ENCODE peak calls at places on chromosomes 13 and 19, in six cellular contexts. X is body of pancreas, L is fibroblast of lung, R is heart left ventricle, Q is BE2C, B is mucosa of descending colon. Y is an unnamed sample.

GRCh38 chr19:5317321-5317720 is 23.3 kb downstream of the PTPRS start:
- DNase-seq in X (no peak), L (no peak), R (no peak), Q (no peak), B (no peak), Y (no peak)

GRCh38 chr13:49933511-49933910 is 2.6 kb downstream of the SPRYD7 start:
- DNase-seq in X (no peak), L (peak; percentile 59), R (no peak), Q (no peak), B (no peak), Y (no peak)

GRCh38 chr13:27194209-27194608 is 22.6 kb upstream of the USP12 start:
- DNase-seq in X (no peak), L (no peak), R (no peak), Q (no peak), B (no peak), Y (no peak)

GRCh38 chr13:62040806-62041205 is 625.2 kb upstream of the PCDH20 start:
- DNase-seq in X (no peak), L (no peak), R (no peak), Q (no peak), B (no peak), Y (no peak)

GRCh38 chr19:48735031-48735615 is 5.3 kb downstream of the RASIP1 start:
- DNase-seq in X (no peak), L (peak; percentile 38), R (no peak), Q (no peak), B (peak; percentile 55), Y (no peak)

GRCh38 chr13:102441085-102441484 is 39.2 kb upstream of the FGF14 start:
- DNase-seq in X (no peak), L (no peak), R (no peak), Q (no peak), B (no peak), Y (no peak)

GRCh38 chr13:43307921-43308433 is 284.6 kb downstream of the DNAJC15 start:
- DNase-seq in X (peak; percentile 85), L (peak; percentile 77), R (peak; percentile 93), Q (peak; percentile 97), B (peak; percentile 71), Y (peak; percentile 87)

GRCh38 chr19:34274827-34275625 is 20.7 kb downstream of the GARRE1 start:
- DNase-seq in X (no peak), L (peak; percentile 97), R (no peak), Q (no peak), B (no peak), Y (no peak)

GRCh38 chr19:4988770-4989251 is 19.9 kb downstream of the KDM4B start:
- DNase-seq in X (peak; percentile 37), L (peak; percentile 97), R (peak; percentile 86), Q (peak; percentile 48), B (no peak), Y (no peak)

GRCh38 chr13:74026753-74027152 is 107.5 kb downstream of the KLF12 start:
- DNase-seq in X (no peak), L (peak; percentile 57), R (no peak), Q (no peak), B (peak; percentile 34), Y (no peak)

GRCh38 chr13:39616087-39616694 is 13.2 kb upstream of the LHFPL6 start:
- DNase-seq in X (peak; percentile 54), L (peak; percentile 47), R (peak; percentile 36), Q (peak; percentile 65), B (no peak), Y (no peak)

GRCh38 chr13:44879452-44880058 is 109.7 kb downstream of the NUFIP1 start:
- DNase-seq in X (peak; percentile 71), L (peak; percentile 60), R (no peak), Q (no peak), B (no peak), Y (no peak)

GRCh38 chr13:46126552-46127171 is 21.8 kb upstream of the CPB2 start:
- DNase-seq in X (peak; percentile 80), L (peak; percentile 49), R (peak; percentile 52), Q (peak; percentile 72), B (peak; percentile 59), Y (peak; percentile 83)

GRCh38 chr13:94058821-94059360 is 420.6 kb downstream of the DCT start:
- DNase-seq in X (no peak), L (no peak), R (no peak), Q (no peak), B (no peak), Y (no peak)

GRCh38 chr13:30051531-30052060 is 201.2 kb upstream of the UBL3 start:
- DNase-seq in X (no peak), L (peak; percentile 20), R (no peak), Q (no peak), B (no peak), Y (no peak)

GRCh38 chr19:38831142-38831605 is 420 bp downstream of the ECH1 start:
- DNase-seq in X (peak; percentile 88), L (peak; percentile 98), R (peak; percentile 88), Q (peak; percentile 40), B (peak; percentile 87), Y (peak; percentile 92)

GRCh38 chr19:38816131-38816750 is 3.5 kb upstream of the LGALS4 start:
- DNase-seq in X (no peak), L (no peak), R (no peak), Q (no peak), B (peak; percentile 43), Y (no peak)

GRCh38 chr19:14494451-14494850 is 1.5 kb downstream of the GIPC1 start:
- DNase-seq in X (no peak), L (no peak), R (no peak), Q (no peak), B (no peak), Y (no peak)

DNA sequence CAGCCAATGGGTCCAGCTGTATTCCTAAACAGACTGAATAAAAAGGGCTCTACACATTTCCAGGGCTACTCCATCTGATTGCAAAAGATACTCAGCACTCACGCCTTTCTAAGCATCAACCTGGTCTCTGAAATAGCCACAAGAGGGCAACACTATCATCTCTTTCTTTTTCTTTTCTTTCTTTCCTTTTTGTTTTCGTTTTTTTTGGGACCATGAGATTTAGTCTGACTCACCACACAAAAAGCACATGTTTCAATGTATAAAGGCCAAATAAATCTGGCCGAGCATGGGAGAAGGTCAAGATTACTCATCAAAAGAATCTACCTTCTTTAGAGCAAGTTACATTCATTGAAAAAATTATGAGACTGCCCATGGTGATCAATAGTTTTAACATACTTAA is 805.6 kb upstream of the ARGLU1 start:
- DNase-seq in X (no peak), L (peak; percentile 83), R (no peak), Q (peak; percentile 39), B (no peak), Y (no peak)
- TF ChIP-seq CTCF in X (no peak), L (peak; percentile 77), R (no peak), Q (peak; percentile 83), B (no peak), Y (peak; percentile 50)

DNA sequence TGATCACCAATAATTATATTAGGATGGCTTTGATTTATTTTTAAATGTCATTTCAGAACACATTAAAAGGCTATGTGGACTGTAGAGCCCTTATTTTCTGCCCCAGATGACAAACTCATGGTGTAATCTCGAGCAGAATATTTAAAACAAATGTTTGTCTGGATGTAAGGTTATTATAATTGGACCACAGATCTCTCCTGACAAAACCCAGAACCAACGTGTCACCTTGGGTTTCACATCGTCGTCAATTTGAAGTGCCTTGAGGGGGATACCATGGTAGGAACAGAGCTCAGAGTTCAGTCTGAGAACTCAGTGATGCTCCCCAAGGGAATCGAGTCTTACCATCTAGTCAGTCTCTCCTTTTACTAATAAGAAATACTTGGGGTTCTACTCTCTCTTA is 2.8 kb downstream of the SACS start:
- DNase-seq in X (no peak), L (no peak), R (no peak), Q (no peak), B (no peak), Y (no peak)
- H3K4me3 ChIP-seq in X (no peak overlapping the region), L (no peak overlapping the region), R (no peak overlapping the region), Q (peak overlapping the region; percentile 12), B (no peak overlapping the region), Y (no peak overlapping the region)

GRCh38 chr19:12272386-12272785 is 22.3 kb downstream of the ZNF44 start:
- DNase-seq in X (no peak), L (no peak), R (no peak), Q (no peak), B (no peak), Y (no peak)
- H3K9me3 ChIP-seq in X (no peaks in the 10 kb centered on the region), L (peaks cover 10% of the 10 kb centered on the region), R (peaks cover 36% of the 10 kb centered on the region), Q (peaks cover 17% of the 10 kb centered on the region), B (peaks cover 94% of the 10 kb centered on the region), Y (peaks cover 60% of the 10 kb centered on the region)

DNA sequence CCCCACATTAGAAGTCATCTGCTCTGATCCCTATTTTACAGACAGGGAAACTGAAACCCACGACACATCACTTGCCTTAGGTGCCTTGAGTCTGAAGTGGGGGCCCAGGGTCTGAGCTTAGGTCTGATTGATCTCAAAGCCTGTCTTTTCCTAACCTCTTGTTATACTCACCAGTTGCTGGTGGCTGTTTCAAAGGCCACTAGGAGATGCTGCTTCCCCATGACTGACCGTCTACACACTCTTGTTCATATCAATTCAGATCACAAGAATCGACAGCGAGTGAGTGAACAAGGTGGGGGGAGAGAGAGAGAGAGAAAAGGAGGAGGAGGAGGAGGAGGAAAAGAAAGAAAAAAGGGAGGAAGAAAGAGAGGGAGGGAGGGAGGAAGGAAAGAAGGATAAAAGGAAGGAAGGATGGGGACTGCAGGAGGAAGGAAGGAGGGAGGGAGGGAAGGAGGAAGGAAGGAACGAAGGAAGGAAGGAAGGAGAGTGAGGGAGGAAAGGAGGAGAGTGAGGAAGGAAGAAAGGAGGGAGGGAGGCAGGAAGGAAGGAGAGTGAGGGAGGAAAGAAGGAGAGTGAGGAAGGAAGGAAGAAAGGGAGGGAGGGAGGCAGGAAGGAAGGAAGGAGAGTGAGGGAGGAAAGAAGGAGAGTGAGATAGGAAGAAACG is 3.3 kb downstream of the OR10H1 start:
- DNase-seq in X (peak; percentile 11), L (no peak), R (no peak), Q (no peak), B (no peak), Y (no peak)
- TF ChIP-seq CTCF in X (peak; percentile 21), L (no peak), R (no peak), Q (no peak), B (no peak), Y (peak; percentile 22)

GRCh38 chr19:52273301-52273700 is 3.9 kb downstream of the ZNF766 start:
- DNase-seq in X (no peak), L (no peak), R (no peak), Q (no peak), B (no peak), Y (no peak)
- H3K4me3 ChIP-seq in X (no peak overlapping the region), L (no peak overlapping the region), R (no peak overlapping the region), Q (no peak overlapping the region), B (no peak overlapping the region), Y (no peak overlapping the region)

DNA sequence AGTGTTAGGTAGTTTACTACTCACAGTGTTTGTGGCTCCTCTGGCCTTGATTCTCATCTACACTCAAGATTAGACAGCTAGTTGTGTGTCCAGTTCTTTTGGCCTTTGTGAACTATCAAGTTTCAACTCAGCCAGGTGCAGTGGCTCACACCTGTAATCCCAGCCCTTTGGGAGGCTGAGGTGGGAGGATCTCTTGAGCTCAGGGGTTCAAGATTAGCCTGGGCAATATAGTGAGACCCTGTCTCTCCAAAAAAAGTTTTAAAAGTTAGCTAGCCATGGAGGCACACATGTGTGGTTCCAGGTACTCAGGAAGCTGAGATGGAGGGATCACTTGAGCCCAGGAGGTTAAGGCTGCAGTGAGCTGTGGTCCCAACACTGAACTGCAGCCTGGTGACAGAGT is 16.1 kb downstream of the ZNF226 start:
- DNase-seq in X (no peak), L (no peak), R (no peak), Q (no peak), B (no peak), Y (no peak)
- H3K9me3 ChIP-seq in X (no peaks in the 10 kb centered on the region), L (peaks cover 6% of the 10 kb centered on the region), R (peaks cover 36% of the 10 kb centered on the region), Q (no peaks in the 10 kb centered on the region), B (peaks cover 85% of the 10 kb centered on the region), Y (peaks cover 57% of the 10 kb centered on the region)

GRCh38 chr19:10420444-10421239 is at the start of gene PDE4A:
- DNase-seq in X (no peak), L (peak; percentile 50), R (no peak), Q (peak; percentile 87), B (peak; percentile 61), Y (no peak)
- TF ChIP-seq CTCF in X (no peak), L (no peak), R (peak; percentile 22), Q (peak; percentile 61), B (no peak), Y (peak; percentile 36)